ENCODE peak calls at places on chromosomes 6 and 20, in four cellular contexts. S is AG10803, Q is Panc1, G is psoas muscle. F is an unnamed sample.

GRCh38 chr6:138499303-138499991 is at the start of gene NHSL1:
- DNase-seq in S (peak), Q (no peak), G (no peak), F (no peak)

GRCh38 chr20:46376196-46376785 is 30.1 kb downstream of the ELMO2 start:
- DNase-seq in S (no peak), Q (no peak), G (no peak), F (no peak)

GRCh38 chr6:146857180-146857959 is 258.6 kb downstream of the ADGB start:
- DNase-seq in S (peak), Q (peak), G (peak), F (peak)

GRCh38 chr20:63116412-63117106 is 99.4 kb downstream of the YTHDF1 start:
- DNase-seq in S (no peak), Q (no peak), G (peak), F (no peak)

GRCh38 chr6:43453831-43454230 is 1.5 kb downstream of the DLK2 start:
- DNase-seq in S (no peak), Q (no peak), G (no peak), F (no peak)

GRCh38 chr6:112683926-112684325 is 336.8 kb downstream of the RFPL4B start:
- DNase-seq in S (peak), Q (no peak), G (no peak), F (no peak)

GRCh38 chr6:142380626-142381025 is 78.8 kb downstream of the ADGRG6 start:
- DNase-seq in S (no peak), Q (no peak), G (no peak), F (no peak)

GRCh38 chr6:40907198-40907701 is 131.8 kb downstream of the UNC5CL start:
- DNase-seq in S (peak), Q (peak), G (no peak), F (peak)

GRCh38 chr20:19244291-19244690 is 31.8 kb downstream of the SLC24A3 start:
- DNase-seq in S (no peak), Q (no peak), G (no peak), F (no peak)

GRCh38 chr6:22766979-22767378 is 197.6 kb downstream of the HDGFL1 start:
- DNase-seq in S (no peak), Q (peak), G (no peak), F (no peak)

GRCh38 chr20:43767686-43768474 is 41.1 kb upstream of the GTSF1L start:
- DNase-seq in S (peak), Q (no peak), G (no peak), F (no peak)

GRCh38 chr20:19241440-19241839 is 29.0 kb downstream of the SLC24A3 start:
- DNase-seq in S (no peak), Q (no peak), G (no peak), F (no peak)

GRCh38 chr20:34651200-34651599 is 25.7 kb downstream of the PIGU start:
- DNase-seq in S (no peak), Q (no peak), G (no peak), F (no peak)

GRCh38 chr6:140921366-140922226 is 1211.1 kb upstream of the GJE1 start:
- DNase-seq in S (peak), Q (peak), G (no peak), F (no peak)

GRCh38 chr6:78810146-78810545 is 57.2 kb upstream of the IRAK1BP1 start:
- DNase-seq in S (peak), Q (no peak), G (no peak), F (no peak)

GRCh38 chr6:135782517-135782916 is 69.0 kb upstream of the PDE7B start:
- DNase-seq in S (no peak), Q (no peak), G (no peak), F (no peak)

GRCh38 chr20:584375-585301 is 25.5 kb downstream of the TCF15 start:
- DNase-seq in S (no peak), Q (no peak), G (no peak), F (no peak)

GRCh38 chr6:18883268-18883667 is 496.1 kb downstream of the RNF144B start:
- DNase-seq in S (no peak), Q (no peak), G (no peak), F (no peak)

GRCh38 chr20:13800728-13801134 is 15.9 kb downstream of the NDUFAF5 start:
- DNase-seq in S (peak), Q (no peak), G (peak), F (peak)

GRCh38 chr6:2899596-2899995 is 3.5 kb downstream of the SERPINB9 start:
- DNase-seq in S (no peak), Q (no peak), G (no peak), F (no peak)

GRCh38 chr20:38131588-38132121 is 33.4 kb downstream of the TGM2 start:
- DNase-seq in S (no peak), Q (no peak), G (no peak), F (no peak)

GRCh38 chr20:20594171-20594530 is 118.3 kb downstream of the RALGAPA2 start:
- DNase-seq in S (peak), Q (no peak), G (no peak), F (no peak)

GRCh38 chr6:149095842-149096241 is 221.7 kb upstream of the TAB2 start:
- DNase-seq in S (no peak), Q (no peak), G (no peak), F (no peak)

GRCh38 chr6:139577991-139578604 is 203.7 kb upstream of the CITED2 start:
- DNase-seq in S (peak), Q (no peak), G (no peak), F (no peak)

GRCh38 chr6:161694995-161695394 is 421.1 kb upstream of the AGPAT4 start:
- DNase-seq in S (peak), Q (peak), G (no peak), F (no peak)
- TF ChIP-seq CTCF in S (peak), Q (peak), G (peak), F (no peak)

GRCh38 chr6:119351005-119351394 is 1.4 kb upstream of the MAN1A1 start:
- DNase-seq in S (peak), Q (no peak), G (no peak), F (no peak)
- H3K4me3 ChIP-seq in S (peak), Q (no peak), G (peak), F (no peak)

GRCh38 chr6:105500693-105501092 is 97.8 kb upstream of the PREP start:
- DNase-seq in S (no peak), Q (no peak), G (no peak), F (no peak)
- TF ChIP-seq CTCF in S (peak), Q (peak), G (no peak), F (no peak)

GRCh38 chr6:27553123-27553904 is 80.4 kb upstream of the ZNF184 start:
- DNase-seq in S (peak), Q (peak), G (no peak), F (no peak)
- H3K4me3 ChIP-seq in S (no peak), Q (peak), G (no peak), F (no peak)

GRCh38 chr6:39867592-39867991 is 66.7 kb downstream of the MOCS1 start:
- DNase-seq in S (no peak), Q (no peak), G (no peak), F (no peak)

GRCh38 chr6:39873439-39873838 is 60.8 kb downstream of the MOCS1 start:
- DNase-seq in S (no peak), Q (no peak), G (no peak), F (no peak)

GRCh38 chr6:39865011-39865888 is 69.0 kb downstream of the MOCS1 start:
- DNase-seq in S (peak), Q (peak), G (peak), F (peak)

GRCh38 chr6:39876111-39876510 is 58.2 kb downstream of the MOCS1 start:
- DNase-seq in S (no peak), Q (no peak), G (no peak), F (no peak)

GRCh38 chr6:39870950-39871349 is 63.3 kb downstream of the MOCS1 start:
- DNase-seq in S (no peak), Q (no peak), G (no peak), F (no peak)
- TF ChIP-seq CTCF in S (no peak), Q (peak), G (no peak), F (no peak)

DNA sequence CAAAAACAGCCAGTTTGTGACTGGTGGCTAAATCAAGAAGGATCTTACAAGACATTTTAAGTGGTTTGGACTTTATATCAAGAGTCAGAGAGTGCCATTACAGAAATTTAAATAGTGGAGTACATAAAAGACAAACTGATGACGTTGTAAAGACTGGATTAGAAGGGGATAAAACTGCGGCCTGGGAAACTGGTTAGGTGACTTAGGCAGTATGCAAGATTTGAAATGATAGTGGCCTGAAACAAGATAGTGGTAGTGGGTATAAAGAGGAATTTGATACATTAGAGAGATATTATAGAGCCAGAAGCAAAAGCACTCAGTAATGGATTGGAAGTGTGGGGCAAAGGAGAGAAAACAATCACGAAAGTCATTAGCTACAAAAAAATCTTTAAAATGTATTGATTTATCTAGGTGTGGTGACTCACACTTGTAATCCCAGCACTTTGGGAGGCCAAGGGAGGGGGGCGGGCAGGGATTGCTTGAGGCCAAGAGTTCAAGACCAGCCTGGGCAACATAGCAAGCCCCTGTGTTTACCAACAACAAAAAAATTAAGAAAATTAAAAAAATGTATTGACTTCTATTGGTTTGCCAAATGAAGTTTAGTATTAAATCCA is 1.6 kb upstream of the MYO6 start:
- DNase-seq in S (no peak), Q (no peak), G (no peak), F (no peak)
- H3K4me3 ChIP-seq in S (no peak), Q (no peak), G (no peak), F (no peak)

F was measured in lower leg skin.